ENCODE peak calls at places on chromosome 15, in five cellular contexts. One of them, this sample, is unnamed.

GRCh38 chr15:68199340-68199739 is 5.8 kb downstream of the CALML4 start:
- DNase-seq in right atrium auricular region: no peak
- DNase-seq in SK-MEL-5: no peak
- DNase-seq in EL: no peak
- DNase-seq in WERI-Rb-1: no peak
- DNase-seq in this sample: no peak

GRCh38 chr15:99210334-99210733 is 39.0 kb downstream of the TTC23 start:
- DNase-seq in EL: no peak
- DNase-seq in SK-MEL-5: no peak
- DNase-seq in WERI-Rb-1: no peak
- DNase-seq in right atrium auricular region: no peak
- DNase-seq in this sample: no peak

GRCh38 chr15:40951764-40952163 is 1.5 kb upstream of the CHAC1 start:
- DNase-seq in EL: no peak
- DNase-seq in SK-MEL-5: no peak
- DNase-seq in right atrium auricular region: no peak
- DNase-seq in WERI-Rb-1: no peak
- DNase-seq in this sample: no peak

GRCh38 chr15:98647026-98647773 is 1.1 kb upstream of the IGF1R start:
- DNase-seq in WERI-Rb-1: peak
- DNase-seq in EL: peak
- DNase-seq in SK-MEL-5: peak
- DNase-seq in right atrium auricular region: no peak
- DNase-seq in this sample: peak

GRCh38 chr15:78194568-78194925 is 39.8 kb downstream of the ACSBG1 start:
- DNase-seq in WERI-Rb-1: no peak
- DNase-seq in EL: no peak
- DNase-seq in right atrium auricular region: no peak
- DNase-seq in SK-MEL-5: no peak
- DNase-seq in this sample: no peak

GRCh38 chr15:85164841-85165466 is 183.3 kb downstream of the PDE8A start:
- DNase-seq in right atrium auricular region: no peak
- DNase-seq in SK-MEL-5: peak
- DNase-seq in WERI-Rb-1: no peak
- DNase-seq in EL: no peak
- DNase-seq in this sample: no peak

GRCh38 chr15:59595434-59595915 is 16.1 kb upstream of the GCNT3 start:
- DNase-seq in WERI-Rb-1: no peak
- DNase-seq in EL: no peak
- DNase-seq in right atrium auricular region: no peak
- DNase-seq in SK-MEL-5: no peak
- DNase-seq in this sample: no peak

GRCh38 chr15:40108061-40108854 is 421 bp downstream of the BMF start:
- DNase-seq in SK-MEL-5: peak
- DNase-seq in WERI-Rb-1: no peak
- DNase-seq in EL: peak
- DNase-seq in right atrium auricular region: peak
- DNase-seq in this sample: no peak

GRCh38 chr15:97547381-97547780 is 413.1 kb upstream of the ARRDC4 start:
- DNase-seq in WERI-Rb-1: no peak
- DNase-seq in right atrium auricular region: no peak
- DNase-seq in EL: no peak
- DNase-seq in SK-MEL-5: no peak
- DNase-seq in this sample: no peak